ENCODE peak calls at places on chromosomes 6 and 20, in eight cellular contexts. One of them, this sample, is unnamed.

GRCh38 chr20:47392721-47393073 is 36.2 kb upstream of the ZMYND8 start:
- DNase-seq in Kasumi-1: no peak
- DNase-seq in T-cell: no peak
- DNase-seq in NCI-H1930: no peak
- DNase-seq in smooth muscle cell of the brain vasculature: no peak
- DNase-seq in A549: no peak
- DNase-seq in aorta: no peak
- DNase-seq in ureter: no peak
- DNase-seq in this sample: peak

GRCh38 chr20:53146201-53146891 is 174.2 kb downstream of the TSHZ2 start:
- DNase-seq in Kasumi-1: no peak
- DNase-seq in T-cell: no peak
- DNase-seq in NCI-H1930: no peak
- DNase-seq in smooth muscle cell of the brain vasculature: no peak
- DNase-seq in A549: no peak
- DNase-seq in aorta: no peak
- DNase-seq in ureter: no peak
- DNase-seq in this sample: no peak

GRCh38 chr6:136524339-136524935 is 25.8 kb downstream of the MAP7 start:
- DNase-seq in Kasumi-1: no peak
- DNase-seq in T-cell: no peak
- DNase-seq in NCI-H1930: peak
- DNase-seq in smooth muscle cell of the brain vasculature: no peak
- DNase-seq in A549: no peak
- DNase-seq in aorta: no peak
- DNase-seq in ureter: no peak
- DNase-seq in this sample: no peak

GRCh38 chr6:10412165-10412947 is 2.5 kb downstream of the TFAP2A start:
- DNase-seq in Kasumi-1: peak
- DNase-seq in T-cell: peak
- DNase-seq in NCI-H1930: no peak
- DNase-seq in smooth muscle cell of the brain vasculature: no peak
- DNase-seq in A549: peak
- DNase-seq in aorta: no peak
- DNase-seq in ureter: peak
- DNase-seq in this sample: no peak

GRCh38 chr20:45055056-45055455 is 45.9 kb downstream of the KCNS1 start:
- DNase-seq in Kasumi-1: no peak
- DNase-seq in T-cell: no peak
- DNase-seq in NCI-H1930: no peak
- DNase-seq in smooth muscle cell of the brain vasculature: no peak
- DNase-seq in A549: no peak
- DNase-seq in aorta: no peak
- DNase-seq in ureter: no peak
- DNase-seq in this sample: no peak

GRCh38 chr20:4811661-4812181 is 90.0 kb downstream of the PRND start:
- DNase-seq in Kasumi-1: peak
- DNase-seq in T-cell: peak
- DNase-seq in NCI-H1930: no peak
- DNase-seq in smooth muscle cell of the brain vasculature: no peak
- DNase-seq in A549: no peak
- DNase-seq in aorta: no peak
- DNase-seq in ureter: peak
- DNase-seq in this sample: no peak

GRCh38 chr6:115947964-115948541 is 112.6 kb downstream of the FRK start:
- DNase-seq in Kasumi-1: no peak
- DNase-seq in T-cell: no peak
- DNase-seq in NCI-H1930: no peak
- DNase-seq in smooth muscle cell of the brain vasculature: no peak
- DNase-seq in A549: no peak
- DNase-seq in aorta: no peak
- DNase-seq in ureter: no peak
- DNase-seq in this sample: no peak

GRCh38 chr6:83601119-83601518 is 88.8 kb downstream of the PRSS35 start:
- DNase-seq in Kasumi-1: no peak
- DNase-seq in T-cell: no peak
- DNase-seq in NCI-H1930: no peak
- DNase-seq in smooth muscle cell of the brain vasculature: no peak
- DNase-seq in A549: no peak
- DNase-seq in aorta: no peak
- DNase-seq in ureter: no peak
- DNase-seq in this sample: no peak

GRCh38 chr6:11785953-11786579 is 7.5 kb upstream of the ADTRP start:
- DNase-seq in Kasumi-1: no peak
- DNase-seq in T-cell: no peak
- DNase-seq in NCI-H1930: no peak
- DNase-seq in smooth muscle cell of the brain vasculature: no peak
- DNase-seq in A549: no peak
- DNase-seq in aorta: no peak
- DNase-seq in ureter: no peak
- DNase-seq in this sample: no peak

GRCh38 chr6:134821914-134822862 is 127.7 kb downstream of the ALDH8A1 start:
- DNase-seq in Kasumi-1: no peak
- DNase-seq in T-cell: no peak
- DNase-seq in NCI-H1930: no peak
- DNase-seq in smooth muscle cell of the brain vasculature: no peak
- DNase-seq in A549: no peak
- DNase-seq in aorta: no peak
- DNase-seq in ureter: no peak
- DNase-seq in this sample: no peak